ENCODE peak calls at places on chromosomes 13 and 19, in five cellular contexts. W, Z, Q, R and E are unnamed samples.

GRCh38 chr19:49683814-49684250 is 5.6 kb upstream of the ADM5 start:
- DNase-seq in Q (no peak), R (no peak), Z (no peak), W (no peak), E (no peak)

GRCh38 chr13:28637714-28638355 is 21.1 kb upstream of the POMP start:
- DNase-seq in W (no peak), Z (no peak), Q (no peak), R (peak; percentile 40), E (peak; percentile 35)

GRCh38 chr19:4906963-4907362 is 2.3 kb upstream of the UHRF1 start:
- DNase-seq in W (no peak), R (no peak), Z (no peak), Q (no peak), E (no peak)

GRCh38 chr13:60397693-60398437 is 845 bp downstream of the TDRD3 start:
- DNase-seq in Q (no peak), Z (peak; percentile 78), R (peak; percentile 80), W (peak; percentile 63), E (peak; percentile 57)

GRCh38 chr13:51632643-51633357 is 48.5 kb downstream of the WDFY2 start:
- DNase-seq in Z (no peak), W (no peak), R (no peak), Q (no peak), E (no peak)

GRCh38 chr19:29675650-29676186 is 10.5 kb downstream of the PLEKHF1 start:
- DNase-seq in Z (no peak), W (no peak), Q (no peak), R (no peak), E (no peak)

GRCh38 chr13:101300531-101300930 is 115.8 kb downstream of the NALCN start:
- DNase-seq in R (no peak), W (no peak), Z (no peak), Q (no peak), E (no peak)

GRCh38 chr19:56333506-56333905 is 18.9 kb upstream of the ZSCAN5A start:
- DNase-seq in R (peak; percentile 70), Q (no peak), W (peak; percentile 51), Z (peak; percentile 78), E (peak; percentile 74)

GRCh38 chr19:47353307-47353712 is 4.2 kb downstream of the DHX34 start:
- DNase-seq in R (no peak), W (peak; percentile 77), Q (no peak), Z (no peak), E (no peak)

GRCh38 chr13:58032676-58033440 is 401.3 kb downstream of the PCDH17 start:
- DNase-seq in Z (no peak), W (no peak), R (no peak), Q (no peak), E (no peak)

GRCh38 chr19:40582467-40582866 is 5.8 kb downstream of the SHKBP1 start:
- DNase-seq in R (no peak), Q (no peak), Z (no peak), W (no peak), E (no peak)
- H3K27ac ChIP-seq in R (no peak overlapping the region), Q (no peak overlapping the region), Z (no peak overlapping the region), W (no peak overlapping the region), E (no peak overlapping the region)

DNA sequence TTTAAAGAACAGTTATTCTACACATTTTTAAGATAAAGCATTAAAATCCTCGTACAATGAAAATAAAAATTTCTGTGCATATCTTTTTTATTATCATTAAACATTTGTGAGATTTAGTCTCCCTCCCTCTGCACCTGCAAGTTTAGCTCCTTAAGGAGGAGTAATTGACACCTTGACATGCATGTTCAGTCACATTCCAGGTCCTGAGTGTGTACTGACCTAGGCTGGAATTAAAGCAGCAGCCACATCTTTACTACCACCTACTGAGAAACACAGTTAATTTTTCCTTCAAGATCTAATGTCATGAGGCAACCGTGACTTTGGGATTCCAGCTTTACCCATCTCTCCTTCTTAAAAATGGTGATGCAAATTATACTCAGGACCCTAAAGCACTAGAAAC is 123.1 kb upstream of the FREM2 start:
- DNase-seq in R (no peak), W (no peak), Q (no peak), Z (no peak), E (no peak)
- H3K27ac ChIP-seq in R (no peak overlapping the region), W (no peak overlapping the region), Q (no peak overlapping the region), Z (no peak overlapping the region), E (no peak overlapping the region)

GRCh38 chr19:45506991-45507863 is at the start of gene VASP:
- DNase-seq in R (peak; percentile 87), W (peak; percentile 93), Z (peak; percentile 90), Q (peak; percentile 67), E (peak; percentile 85)

GRCh38 chr19:45506246-45506990 is 861 bp upstream of the VASP start:
- DNase-seq in Q (peak; percentile 79), Z (peak; percentile 94), R (peak; percentile 93), W (peak; percentile 97), E (peak; percentile 92)

GRCh38 chr19:45503909-45504308 is 3.4 kb upstream of the VASP start:
- DNase-seq in W (no peak), R (no peak), Z (no peak), Q (no peak), E (no peak)

GRCh38 chr19:45505996-45506245 is 1.4 kb upstream of the VASP start:
- DNase-seq in Q (no peak), R (no peak), W (no peak), Z (no peak), E (no peak)

DNA sequence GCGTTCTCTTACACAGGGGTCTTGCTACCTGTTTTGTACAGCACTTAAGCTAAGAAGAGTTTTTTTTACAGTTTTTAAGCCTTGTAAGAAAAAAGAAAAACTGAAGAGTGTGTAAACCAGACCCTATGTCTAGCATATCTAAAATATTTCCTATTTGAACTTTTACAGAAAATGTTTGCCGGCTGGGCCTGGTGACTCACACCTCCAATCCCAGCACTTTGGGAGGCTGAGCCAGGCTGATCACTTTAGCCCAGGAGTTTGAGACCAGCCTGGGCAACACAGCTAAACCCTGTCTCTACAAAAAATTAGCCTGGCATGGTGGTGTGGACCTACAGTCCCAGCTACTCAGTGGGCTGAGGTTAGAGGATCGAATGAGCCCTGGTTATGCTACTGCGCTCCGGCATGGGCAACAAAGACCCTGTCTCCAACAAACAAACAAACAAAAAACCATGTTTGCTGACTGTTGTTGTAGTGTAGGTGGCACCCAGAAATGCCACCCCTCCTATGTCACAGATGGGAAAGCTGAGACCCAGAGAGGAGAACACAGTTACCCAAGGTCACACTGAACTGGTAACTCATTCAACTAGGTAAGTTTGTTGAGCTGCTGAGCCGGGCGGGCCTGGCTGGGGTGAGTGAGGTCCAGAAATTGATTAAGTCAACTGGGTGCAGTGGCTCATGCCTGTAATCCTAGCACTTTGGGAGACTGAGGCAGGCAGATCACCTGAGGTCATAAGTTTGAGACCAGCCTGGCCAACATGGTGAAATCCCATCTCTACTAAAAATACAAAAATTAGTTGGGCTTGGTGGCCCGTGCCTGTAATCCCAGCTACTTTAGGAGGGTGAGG is 1.9 kb upstream of the VASP start:
- DNase-seq in Q (no peak), R (peak; percentile 57), W (no peak), Z (peak; percentile 50), E (peak; percentile 54)
- H3K27ac ChIP-seq in Q (no peak overlapping the region), R (peak overlapping the region; percentile 45), W (peak overlapping the region; percentile 97), Z (peak overlapping the region; percentile 13), E (peak overlapping the region; percentile 91)

GRCh38 chr13:39929583-39929982 is 274.1 kb downstream of the COG6 start:
- DNase-seq in Z (no peak), R (no peak), Q (no peak), W (no peak), E (no peak)
- H3K27ac ChIP-seq in Z (no peak overlapping the region), R (no peak overlapping the region), Q (no peak overlapping the region), W (no peak overlapping the region), E (no peak overlapping the region)

DNA sequence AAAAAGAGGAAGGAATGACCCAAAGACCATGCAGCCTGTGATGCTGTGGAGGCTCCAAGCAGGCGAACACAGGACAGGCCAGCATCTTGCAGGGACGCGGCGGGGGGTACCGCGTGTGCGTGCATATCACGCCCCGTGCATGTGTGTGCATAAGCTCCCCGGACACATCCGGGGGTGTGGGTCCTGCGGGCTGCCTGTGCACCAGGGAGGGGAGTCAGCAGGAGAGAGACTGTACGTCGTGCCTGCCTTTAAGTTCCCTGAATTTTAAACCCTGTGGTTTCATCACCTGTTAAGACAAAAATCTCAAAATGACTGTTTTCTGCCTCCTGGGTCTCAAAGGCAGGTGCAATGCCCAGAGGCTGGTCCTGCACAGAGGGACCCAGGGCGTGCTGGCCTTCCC is 16.6 kb downstream of the ADAT3 start:
- DNase-seq in Q (no peak), Z (no peak), R (no peak), W (no peak), E (no peak)
- H3K27ac ChIP-seq in Q (no peak overlapping the region), Z (no peak overlapping the region), R (no peak overlapping the region), W (no peak overlapping the region), E (no peak overlapping the region)

GRCh38 chr19:45059258-45059965 is 16.9 kb downstream of the ZNF296 start:
- DNase-seq in Z (peak; percentile 87), R (peak; percentile 84), W (peak; percentile 89), Q (no peak), E (peak; percentile 77)

GRCh38 chr19:45057444-45057843 is 18.6 kb downstream of the CLASRP start:
- DNase-seq in R (no peak), W (no peak), Q (no peak), Z (no peak), E (no peak)

GRCh38 chr19:45058622-45059159 is 17.6 kb downstream of the ZNF296 start:
- DNase-seq in R (no peak), Z (no peak), W (no peak), Q (no peak), E (no peak)

GRCh38 chr19:45051929-45052579 is 13.2 kb downstream of the CLASRP start:
- DNase-seq in W (peak; percentile 85), Z (no peak), R (no peak), Q (no peak), E (no peak)

DNA sequence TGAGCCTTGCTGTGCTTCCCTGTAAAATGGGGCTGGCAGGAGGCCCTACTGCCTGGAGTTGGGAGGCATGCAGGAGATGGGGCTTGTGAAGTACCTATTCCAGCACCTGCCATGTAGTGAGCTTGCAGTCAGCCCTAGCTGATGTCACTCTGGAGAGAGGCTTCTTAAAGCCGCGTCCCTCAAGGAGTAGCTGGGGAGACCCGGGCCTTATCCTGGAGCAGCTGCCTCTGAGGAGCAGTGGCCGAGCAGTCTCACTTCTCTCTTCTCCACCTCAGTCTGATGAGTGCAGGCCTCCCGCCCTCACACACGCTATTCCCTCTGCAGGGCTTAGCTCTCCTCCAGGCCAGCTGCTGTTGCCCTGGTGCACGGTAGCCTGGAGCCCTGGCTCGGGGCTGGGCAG is 18.0 kb downstream of the CLASRP start:
- DNase-seq in Z (no peak), Q (no peak), W (no peak), R (no peak), E (no peak)
- H3K27ac ChIP-seq in Z (no peak overlapping the region), Q (no peak overlapping the region), W (no peak overlapping the region), R (no peak overlapping the region), E (no peak overlapping the region)

GRCh38 chr13:109154546-109154945 is 525.1 kb downstream of the MYO16 start:
- DNase-seq in Z (no peak), Q (no peak), R (peak; percentile 45), W (no peak), E (no peak)
- H3K27ac ChIP-seq in Z (no peak overlapping the region), Q (no peak overlapping the region), R (peak overlapping the region; percentile 98), W (no peak overlapping the region), E (peak overlapping the region; percentile 96)

GRCh38 chr13:33110713-33111413 is 94.6 kb downstream of the KL start:
- DNase-seq in W (no peak), Q (no peak), Z (peak; percentile 32), R (no peak), E (no peak)
- H3K27ac ChIP-seq in W (peak overlapping the region; percentile 74), Q (no peak overlapping the region), Z (no peak overlapping the region), R (no peak overlapping the region), E (peak overlapping the region; percentile 60)